ENCODE peak calls at places on chromosomes 3 and 15, in ten cellular contexts. F is astrocyte of the hippocampus; H is uterus; T is stimulated activated CD4-positive, alpha-beta T cell treated with anti-CD3 and anti-CD28 coated beads, Interleukin-12 subunit alpha, Interleukin-12 subunit beta, amount 100 ng/mL, for 24 hours; R is omental fat pad; I is HTR-8/SVneo; A is stimulated activated CD8-positive, alpha-beta memory T cell treated with anti-CD3 and anti-CD28 coated beads, Interleukin-15, amount 100 ng/mL, for 1 hour; N is HFF-Myc; W is smooth muscle cell of the brain vasculature; U is HT-29. D is an unnamed sample.
A peak's percentile ranks its signal among the peaks of the same experiment; 100 is the strongest.

GRCh38 chr3:17686613-17687012 is 55.8 kb downstream of the TBC1D5 start:
- DNase-seq in T (no peak), W (no peak), F (no peak), N (no peak), I (no peak), H (no peak), R (no peak), U (peak; percentile 25), A (no peak), D (no peak)

GRCh38 chr15:45254405-45255293 is 2.6 kb downstream of the SLC28A2 start:
- DNase-seq in N (no peak), R (no peak), H (no peak), F (peak; percentile 12), A (no peak), T (no peak), U (no peak), I (no peak), W (no peak), D (peak; percentile 82)

GRCh38 chr3:42660898-42661297 is 7.4 kb downstream of the ZBTB47 start:
- DNase-seq in R (no peak), N (no peak), F (no peak), I (no peak), H (no peak), T (no peak), A (no peak), U (no peak), W (no peak), D (no peak)

GRCh38 chr3:105022813-105023212 is 343.9 kb upstream of the ALCAM start:
- DNase-seq in F (no peak), W (no peak), A (no peak), U (no peak), T (no peak), N (no peak), I (no peak), R (no peak), H (no peak), D (no peak)

GRCh38 chr3:59820352-59820934 is 770.6 kb upstream of the CFAP20DC start:
- DNase-seq in A (no peak), R (no peak), N (no peak), W (no peak), H (no peak), T (no peak), F (peak; percentile 14), U (no peak), I (no peak), D (no peak)

GRCh38 chr3:42745776-42746454 is 27.1 kb downstream of the CCDC13 start:
- DNase-seq in W (no peak), A (no peak), I (no peak), H (peak; percentile 33), R (no peak), U (no peak), T (no peak), N (no peak), F (peak; percentile 42), D (no peak)

GRCh38 chr15:71811036-71811736 is 832 bp downstream of the NR2E3 start:
- DNase-seq in N (no peak), I (no peak), W (no peak), T (no peak), R (no peak), F (no peak), U (no peak), A (no peak), H (no peak), D (no peak)

GRCh38 chr15:33284336-33284735 is 26.4 kb upstream of the RYR3 start:
- DNase-seq in W (no peak), T (no peak), N (no peak), U (no peak), R (no peak), H (no peak), I (no peak), F (no peak), A (no peak), D (no peak)

GRCh38 chr3:143070977-143071551 is 48.5 kb upstream of the CHST2 start:
- DNase-seq in U (peak; percentile 26), T (no peak), W (no peak), F (peak; percentile 85), I (no peak), H (no peak), N (peak; percentile 26), A (no peak), R (no peak), D (no peak)

GRCh38 chr15:89631902-89632264 is 23.4 kb downstream of the KIF7 start:
- DNase-seq in U (no peak), W (no peak), R (no peak), F (no peak), H (no peak), T (no peak), I (no peak), A (no peak), N (no peak), D (no peak)

GRCh38 chr3:155046935-155047334 is 33.2 kb upstream of the MME start:
- DNase-seq in F (no peak), U (no peak), N (no peak), A (no peak), R (no peak), I (no peak), W (no peak), H (no peak), T (no peak), D (no peak)

GRCh38 chr15:41985236-41986160 is 13.1 kb upstream of the EHD4 start:
- DNase-seq in F (no peak), I (no peak), N (no peak), U (no peak), A (no peak), T (no peak), R (no peak), H (no peak), W (no peak), D (no peak)

GRCh38 chr3:33173103-33173502 is 45.5 kb downstream of the SUSD5 start:
- DNase-seq in F (no peak), H (no peak), T (no peak), I (no peak), N (no peak), W (no peak), U (no peak), R (no peak), A (no peak), D (no peak)

GRCh38 chr15:70353606-70354259 is 256.0 kb upstream of the TLE3 start:
- DNase-seq in N (no peak), A (no peak), W (no peak), U (no peak), I (no peak), T (no peak), F (peak; percentile 47), H (no peak), R (no peak), D (no peak)

GRCh38 chr3:97778152-97778551 is 13.6 kb downstream of the ARL6 start:
- DNase-seq in N (no peak), A (no peak), F (no peak), T (no peak), W (no peak), R (no peak), I (no peak), U (no peak), H (no peak), D (no peak)

GRCh38 chr15:100682468-100682867 is 80.1 kb downstream of the ASB7 start:
- DNase-seq in T (no peak), U (no peak), R (no peak), F (no peak), N (no peak), A (no peak), W (no peak), H (no peak), I (no peak), D (no peak)

GRCh38 chr15:72160846-72161245 is 36.7 kb downstream of the GRAMD2A start:
- DNase-seq in R (no peak), W (no peak), A (no peak), H (no peak), I (no peak), N (no peak), F (no peak), T (no peak), U (no peak), D (no peak)

GRCh38 chr3:30680789-30681188 is 74.4 kb downstream of the TGFBR2 start:
- DNase-seq in T (no peak), W (peak; percentile 57), H (no peak), F (peak; percentile 48), N (peak; percentile 26), I (no peak), R (no peak), A (no peak), U (no peak), D (no peak)

GRCh38 chr3:61173685-61174084 is 77.6 kb downstream of the FHIT start:
- DNase-seq in F (peak; percentile 37), N (no peak), A (no peak), H (no peak), I (no peak), W (no peak), R (no peak), U (no peak), T (no peak), D (no peak)

GRCh38 chr3:114133947-114134346 is 44.9 kb downstream of the DRD3 start:
- DNase-seq in F (no peak), A (no peak), R (no peak), I (no peak), W (no peak), H (no peak), N (no peak), U (no peak), T (no peak), D (no peak)

GRCh38 chr3:120678984-120679383 is 3.1 kb downstream of the HGD start:
- DNase-seq in H (no peak), I (no peak), A (no peak), N (no peak), F (peak; percentile 15), R (no peak), U (no peak), W (no peak), T (no peak), D (no peak)